ENCODE peak calls at places on chromosomes 7 and 10, in four cellular contexts. U is uterus; Z is activated naive CD4-positive, alpha-beta T cell; H is heart left ventricle. L is an unnamed sample.

GRCh38 chr10:102492983-102493382 is 9.5 kb downstream of the ACTR1A start:
- DNase-seq in U (no peak), Z (no peak), H (no peak), L (no peak)

GRCh38 chr7:84490661-84491060 is 296.1 kb upstream of the SEMA3A start:
- DNase-seq in U (no peak), Z (no peak), H (no peak), L (no peak)

GRCh38 chr7:45027774-45028114 is 27.7 kb downstream of the CCM2 start:
- DNase-seq in U (no peak), Z (no peak), H (no peak), L (no peak)

GRCh38 chr7:50757703-50758390 is 24.8 kb downstream of the GRB10 start:
- DNase-seq in U (no peak), Z (no peak), H (no peak), L (no peak)

GRCh38 chr10:80497187-80498038 is 40.3 kb upstream of the SH2D4B start:
- DNase-seq in U (peak; percentile 69), Z (no peak), H (peak; percentile 77), L (no peak)

GRCh38 chr7:43516581-43517342 is 66.1 kb upstream of the STK17A start:
- DNase-seq in U (no peak), Z (no peak), H (no peak), L (no peak)

GRCh38 chr10:100507357-100507732 is 12.3 kb downstream of the SEC31B start:
- DNase-seq in U (no peak), Z (no peak), H (no peak), L (no peak)

GRCh38 chr7:30395676-30396075 is 82.9 kb downstream of the NOD1 start:
- DNase-seq in U (no peak), Z (no peak), H (no peak), L (no peak)

GRCh38 chr7:130669051-130669700 is 628 bp upstream of the COPG2 start:
- DNase-seq in U (no peak), Z (no peak), H (no peak), L (no peak)

GRCh38 chr10:24642921-24643678 is 80.6 kb downstream of the ARHGAP21 start:
- DNase-seq in U (no peak), Z (no peak), H (no peak), L (peak; percentile 44)

GRCh38 chr7:101614939-101615302 is 14.2 kb downstream of the MYL10 start:
- DNase-seq in U (no peak), Z (no peak), H (peak; percentile 42), L (no peak)

GRCh38 chr7:51316262-51316665 is 345 bp downstream of the COBL start:
- DNase-seq in U (no peak), Z (no peak), H (no peak), L (no peak)

GRCh38 chr10:80204193-80204714 is 1.1 kb downstream of the ANXA11 start:
- DNase-seq in U (no peak), Z (no peak), H (peak; percentile 64), L (no peak)

GRCh38 chr10:78865931-78866717 is 202.6 kb upstream of the ZMIZ1 start:
- DNase-seq in U (no peak), Z (no peak), H (no peak), L (no peak)

GRCh38 chr10:4353059-4353655 is 472.9 kb upstream of the AKR1E2 start:
- DNase-seq in U (no peak), Z (no peak), H (no peak), L (no peak)

GRCh38 chr10:71073451-71074175 is 138.8 kb upstream of the UNC5B start:
- DNase-seq in U (no peak), Z (no peak), H (no peak), L (no peak)

GRCh38 chr7:85185355-85186082 is 1.3 kb downstream of the SEMA3D start:
- DNase-seq in U (no peak), Z (no peak), H (peak; percentile 69), L (no peak)

GRCh38 chr7:152504367-152504766 is 68.6 kb upstream of the KMT2C start:
- DNase-seq in U (no peak), Z (no peak), H (no peak), L (no peak)

GRCh38 chr7:106346678-106347217 is 62.0 kb upstream of the NAMPT start:
- DNase-seq in U (no peak), Z (no peak), H (no peak), L (no peak)

GRCh38 chr10:5317547-5318107 is 47.1 kb upstream of the UCN3 start:
- DNase-seq in U (no peak), Z (peak; percentile 37), H (no peak), L (no peak)

GRCh38 chr10:47192273-47192672 is 107.7 kb upstream of the GDF10 start:
- DNase-seq in U (no peak), Z (no peak), H (no peak), L (no peak)

GRCh38 chr10:92692085-92692671 is 2.4 kb downstream of the HHEX start:
- DNase-seq in U (no peak), Z (no peak), H (no peak), L (no peak)

GRCh38 chr10:14306201-14306600 is 24.5 kb downstream of the FRMD4A start:
- DNase-seq in U (no peak), Z (no peak), H (no peak), L (no peak)

GRCh38 chr10:15473401-15473777 is 102.3 kb upstream of the FAM171A1 start:
- DNase-seq in U (no peak), Z (no peak), H (no peak), L (no peak)

GRCh38 chr7:126702242-126703016 is 550.3 kb downstream of the GRM8 start:
- DNase-seq in U (no peak), Z (no peak), H (no peak), L (no peak)

L was measured in cerebellar nuclear complex.